ENCODE peak calls at places on chromosome 6, in six cellular contexts. Z is HepG2, Q is H1, G is K562, E is SK-N-SH, B is GM12878. O is an unnamed sample.

GRCh38 chr6:42279966-42280629 is 62.4 kb upstream of the MRPS10 start:
- DNase-seq in Z (no peak), Q (no peak), G (no peak), E (no peak), B (no peak), O (no peak)

GRCh38 chr6:106963544-106963943 is 11.0 kb downstream of the CD24 start:
- DNase-seq in Z (no peak), Q (no peak), G (no peak), E (no peak), B (no peak), O (no peak)

GRCh38 chr6:53333439-53334408 is 15.0 kb downstream of the ELOVL5 start:
- DNase-seq in Z (peak; percentile 56), Q (no peak), G (no peak), E (no peak), B (no peak), O (no peak)

GRCh38 chr6:148335582-148335981 is 7.1 kb upstream of the SASH1 start:
- DNase-seq in Z (no peak), Q (no peak), G (no peak), E (peak; percentile 14), B (no peak), O (no peak)

GRCh38 chr6:112054001-112054400 is at the start of gene CCN6:
- DNase-seq in Z (no peak), Q (no peak), G (no peak), E (no peak), B (no peak), O (no peak)

GRCh38 chr6:22236626-22237414 is 60.0 kb downstream of the PRL start:
- DNase-seq in Z (no peak), Q (no peak), G (no peak), E (no peak), B (no peak), O (no peak)

GRCh38 chr6:56986611-56987010 is 31.7 kb downstream of the BEND6 start:
- DNase-seq in Z (no peak), Q (no peak), G (no peak), E (no peak), B (no peak), O (no peak)

GRCh38 chr6:42200035-42200434 is 5.3 kb upstream of the GUCA1B start:
- DNase-seq in Z (peak; percentile 78), Q (no peak), G (no peak), E (no peak), B (no peak), O (no peak)

GRCh38 chr6:170256641-170257040 is 34.2 kb downstream of the DLL1 start:
- DNase-seq in Z (no peak), Q (no peak), G (no peak), E (no peak), B (no peak), O (no peak)

GRCh38 chr6:105608711-105609374 is 206.0 kb upstream of the PREP start:
- DNase-seq in Z (peak; percentile 5), Q (no peak), G (no peak), E (no peak), B (no peak), O (no peak)

GRCh38 chr6:1325471-1326309 is 13.8 kb downstream of the FOXQ1 start:
- DNase-seq in Z (peak; percentile 99), Q (no peak), G (no peak), E (no peak), B (no peak), O (no peak)

GRCh38 chr6:142694054-142694453 is 250.9 kb downstream of the HIVEP2 start:
- DNase-seq in Z (no peak), Q (no peak), G (no peak), E (no peak), B (no peak), O (no peak)

GRCh38 chr6:148818939-148819575 is 72.2 kb downstream of the UST start:
- DNase-seq in Z (no peak), Q (no peak), G (no peak), E (no peak), B (no peak), O (no peak)

GRCh38 chr6:112439416-112439815 is 92.3 kb downstream of the RFPL4B start:
- DNase-seq in Z (peak; percentile 23), Q (no peak), G (no peak), E (no peak), B (no peak), O (no peak)

GRCh38 chr6:25172819-25173218 is 106.4 kb upstream of the CARMIL1 start:
- DNase-seq in Z (no peak), Q (no peak), G (no peak), E (no peak), B (no peak), O (no peak)

GRCh38 chr6:56474531-56474930 is 168.2 kb downstream of the DST start:
- DNase-seq in Z (no peak), Q (no peak), G (no peak), E (no peak), B (no peak), O (no peak)

GRCh38 chr6:148395583-148396101 is 53.0 kb downstream of the SASH1 start:
- DNase-seq in Z (no peak), Q (no peak), G (no peak), E (no peak), B (no peak), O (no peak)

GRCh38 chr6:30264731-30265130 is 51.5 kb upstream of the TRIM26 start:
- DNase-seq in Z (no peak), Q (no peak), G (no peak), E (no peak), B (no peak), O (no peak)

GRCh38 chr6:147283460-147283859 is 79.2 kb downstream of the STXBP5 start:
- DNase-seq in Z (no peak), Q (no peak), G (no peak), E (no peak), B (no peak), O (no peak)

GRCh38 chr6:998551-998950 is 305.6 kb upstream of the EXOC2 start:
- DNase-seq in Z (no peak), Q (no peak), G (no peak), E (no peak), B (no peak), O (no peak)

GRCh38 chr6:23106951-23107350 is 537.6 kb downstream of the HDGFL1 start:
- DNase-seq in Z (no peak), Q (no peak), G (no peak), E (no peak), B (no peak), O (no peak)

GRCh38 chr6:34543421-34543820 is 12.7 kb downstream of the SPDEF start:
- DNase-seq in Z (no peak), Q (no peak), G (no peak), E (no peak), B (no peak), O (no peak)

GRCh38 chr6:43575105-43575771 is 600 bp downstream of the XPO5 start:
- DNase-seq in Z (peak; percentile 40), Q (no peak), G (peak; percentile 85), E (peak; percentile 68), B (no peak), O (peak; percentile 24)

GRCh38 chr6:56757585-56757984 is 114.9 kb upstream of the DST start:
- DNase-seq in Z (peak; percentile 72), Q (no peak), G (no peak), E (no peak), B (no peak), O (peak; percentile 43)

GRCh38 chr6:76697585-76697984 is 625.1 kb upstream of the IMPG1 start:
- DNase-seq in Z (no peak), Q (no peak), G (no peak), E (peak; percentile 1), B (no peak), O (no peak)

GRCh38 chr6:166494757-166495486 is 91.6 kb downstream of the RAMACL start:
- DNase-seq in Z (no peak), Q (no peak), G (peak; percentile 31), E (no peak), B (no peak), O (no peak)

GRCh38 chr6:52417675-52418111 is 2.4 kb upstream of the EFHC1 start:
- DNase-seq in Z (peak; percentile 48), Q (no peak), G (peak; percentile 59), E (no peak), B (no peak), O (no peak)

GRCh38 chr6:123715243-123715863 is 78.6 kb upstream of the TRDN start:
- DNase-seq in Z (peak; percentile 39), Q (no peak), G (no peak), E (peak; percentile 10), B (no peak), O (no peak)

DNA sequence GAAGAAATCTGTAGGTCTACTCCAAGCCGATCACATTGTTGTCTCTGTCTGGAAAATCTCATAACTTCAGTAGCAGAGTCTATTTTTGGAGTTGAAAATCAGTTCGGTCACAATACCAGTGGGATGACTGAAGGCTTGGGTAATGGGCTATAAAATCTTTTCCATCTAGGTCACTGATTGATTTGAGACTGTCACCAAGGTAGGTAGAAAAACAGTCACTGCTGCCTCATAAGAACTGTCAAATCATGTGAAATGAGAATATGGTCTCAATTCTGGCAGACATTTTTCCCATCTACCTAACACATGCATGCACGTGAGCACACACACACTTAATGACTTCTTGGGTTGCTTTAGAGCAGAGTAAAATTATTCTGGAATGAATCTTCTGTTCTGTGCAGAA is 1162.8 kb upstream of the CITED2 start:
- DNase-seq in Z (no peak), Q (no peak), G (no peak), E (no peak), B (no peak), O (no peak)
- H3K27ac ChIP-seq in Z (no peak overlapping the region), Q (no peak overlapping the region), G (no peak overlapping the region), E (peak overlapping the region; percentile 87), B (no peak overlapping the region), O (no peak overlapping the region)

DNA sequence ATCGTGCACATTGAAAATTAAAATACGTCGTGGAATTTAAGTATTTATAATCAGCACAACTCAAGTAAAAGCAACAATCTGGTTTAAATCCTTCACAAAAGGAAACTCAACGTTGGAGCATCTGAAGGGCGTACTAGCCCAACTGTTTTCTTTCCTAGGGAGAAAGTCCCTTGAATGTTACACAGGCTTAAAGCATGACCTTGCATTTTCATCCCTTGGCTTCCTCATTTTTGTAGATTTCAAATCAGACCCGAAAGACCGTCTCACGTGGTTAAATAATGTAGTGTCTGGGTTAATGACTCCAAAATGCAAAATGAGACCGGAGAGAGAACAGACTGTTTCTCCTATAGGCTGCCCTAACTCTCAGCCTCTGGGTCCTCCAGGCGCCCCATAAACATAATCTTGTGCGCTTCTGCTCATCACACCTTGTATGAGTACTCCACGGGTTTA is 249.2 kb upstream of the RREB1 start:
- DNase-seq in Z (no peak), Q (no peak), G (peak; percentile 45), E (no peak), B (no peak), O (no peak)
- TF ChIP-seq GABPA in Z (no peak), Q (no peak), G (no peak), E (no peak), B (no peak), O (no peak)

GRCh38 chr6:11042750-11043551 is 1.2 kb downstream of the ELOVL2 start:
- DNase-seq in Z (no peak), Q (no peak), G (no peak), E (peak; percentile 30), B (peak; percentile 2), O (no peak)
- H3K27me3 ChIP-seq in Z (no peaks in the 10 kb centered on the region), Q (peaks cover 42% of the 10 kb centered on the region), G (peaks cover 33% of the 10 kb centered on the region), E (peaks cover 3% of the 10 kb centered on the region), B (peaks cover 8% of the 10 kb centered on the region), O (peaks cover 28% of the 10 kb centered on the region)

DNA sequence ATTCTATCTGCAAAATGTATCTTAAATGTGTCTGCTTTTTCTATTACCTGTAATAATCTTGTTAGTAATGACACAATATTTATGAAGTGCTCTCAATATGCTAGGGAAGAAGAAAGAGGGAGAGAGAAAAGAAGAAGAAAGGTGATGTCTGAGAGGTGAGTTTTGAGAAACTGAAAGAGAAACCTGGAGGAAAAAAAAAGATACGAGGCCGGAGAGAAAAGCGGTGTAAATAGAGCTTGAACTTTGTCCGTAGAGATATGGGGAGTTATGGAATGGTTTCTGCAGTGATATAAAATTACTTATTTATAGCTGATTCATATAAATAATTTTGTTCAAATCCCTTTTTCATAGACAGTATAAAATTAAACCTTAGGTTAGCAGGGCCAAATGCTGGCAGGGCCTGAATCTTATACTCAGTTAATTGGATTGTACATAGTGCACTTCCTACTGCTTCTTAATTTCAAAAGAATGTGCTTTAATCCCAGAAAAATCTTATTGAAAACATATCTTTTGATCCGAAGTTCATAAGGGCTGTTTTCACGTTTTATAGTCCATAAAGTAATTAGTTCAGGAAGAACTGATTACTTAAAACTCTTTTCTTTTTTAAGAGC is 43.0 kb downstream of the MYB start:
- DNase-seq in Z (no peak), Q (no peak), G (no peak), E (no peak), B (no peak), O (no peak)
- H3K27ac ChIP-seq in Z (no peak overlapping the region), Q (no peak overlapping the region), G (no peak overlapping the region), E (no peak overlapping the region), B (peak overlapping the region; percentile 28), O (no peak overlapping the region)